ENCODE peak calls at places on chromosomes 5 and 9, in seven cellular contexts. K is right atrium auricular region; G is HCT116; L is AG09309; O is H9; X is progenitor cell of endocrine pancreas; W is CD4-positive, alpha-beta T cell. U is an unnamed sample.

GRCh38 chr9:126293522-126293889 is 33.1 kb upstream of the MVB12B start:
- DNase-seq in K (peak), G (no peak), L (no peak), O (no peak), X (no peak), W (no peak), U (peak)

GRCh38 chr9:79384091-79384490 is 187.7 kb upstream of the TLE4 start:
- DNase-seq in K (no peak), G (no peak), L (no peak), O (no peak), X (no peak), W (no peak), U (no peak)

GRCh38 chr9:127519301-127520166 is 68.2 kb downstream of the LRSAM1 start:
- DNase-seq in K (no peak), G (no peak), L (peak), O (peak), X (no peak), W (no peak), U (peak)

GRCh38 chr5:144028644-144029043 is 141.8 kb downstream of the YIPF5 start:
- DNase-seq in K (no peak), G (no peak), L (peak), O (no peak), X (no peak), W (no peak), U (no peak)

GRCh38 chr9:93257808-93258331 is 73.9 kb downstream of the WNK2 start:
- DNase-seq in K (peak), G (no peak), L (no peak), O (peak), X (no peak), W (no peak), U (peak)

GRCh38 chr5:8729437-8729836 is 816.4 kb downstream of the SEMA5A start:
- DNase-seq in K (no peak), G (no peak), L (no peak), O (no peak), X (no peak), W (no peak), U (no peak)

GRCh38 chr9:134944351-134944802 is 26.7 kb upstream of the FCN1 start:
- DNase-seq in K (no peak), G (no peak), L (no peak), O (no peak), X (no peak), W (no peak), U (no peak)

GRCh38 chr5:105752801-105753200 is 1917.9 kb downstream of the EFNA5 start:
- DNase-seq in K (no peak), G (no peak), L (no peak), O (no peak), X (no peak), W (no peak), U (no peak)

GRCh38 chr5:12237837-12238575 is 333.8 kb upstream of the CTNND2 start:
- DNase-seq in K (no peak), G (no peak), L (no peak), O (peak), X (no peak), W (no peak), U (no peak)

GRCh38 chr9:125183054-125183453 is 6.5 kb downstream of the PPP6C start:
- DNase-seq in K (no peak), G (no peak), L (no peak), O (no peak), X (no peak), W (no peak), U (no peak)

DNA sequence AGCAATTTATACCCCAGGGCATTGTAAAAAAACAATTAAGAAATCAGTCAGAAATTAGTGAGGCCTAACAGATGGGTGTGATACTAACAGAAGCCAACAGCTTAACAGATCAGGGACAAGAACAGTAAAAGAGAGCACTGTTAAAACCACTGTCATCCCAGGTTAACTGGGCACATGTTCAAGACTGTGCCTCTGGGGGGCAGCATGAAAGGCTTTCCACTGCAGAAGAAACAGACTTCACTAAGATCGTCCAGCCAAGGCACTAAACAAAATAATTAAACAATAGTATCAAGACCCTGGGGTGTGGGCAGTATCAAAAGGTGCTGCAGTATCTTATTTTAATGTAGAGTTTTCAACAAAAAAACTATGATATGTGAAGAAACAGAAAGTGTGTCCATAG is 43.5 kb downstream of the FBN2 start:
- DNase-seq in K (no peak), G (no peak), L (no peak), O (peak), X (no peak), W (no peak), U (no peak)
- TF ChIP-seq CTCF in K (no peak), G (peak), L (peak), O (peak), X (peak), W (no peak), U (no peak)

DNA sequence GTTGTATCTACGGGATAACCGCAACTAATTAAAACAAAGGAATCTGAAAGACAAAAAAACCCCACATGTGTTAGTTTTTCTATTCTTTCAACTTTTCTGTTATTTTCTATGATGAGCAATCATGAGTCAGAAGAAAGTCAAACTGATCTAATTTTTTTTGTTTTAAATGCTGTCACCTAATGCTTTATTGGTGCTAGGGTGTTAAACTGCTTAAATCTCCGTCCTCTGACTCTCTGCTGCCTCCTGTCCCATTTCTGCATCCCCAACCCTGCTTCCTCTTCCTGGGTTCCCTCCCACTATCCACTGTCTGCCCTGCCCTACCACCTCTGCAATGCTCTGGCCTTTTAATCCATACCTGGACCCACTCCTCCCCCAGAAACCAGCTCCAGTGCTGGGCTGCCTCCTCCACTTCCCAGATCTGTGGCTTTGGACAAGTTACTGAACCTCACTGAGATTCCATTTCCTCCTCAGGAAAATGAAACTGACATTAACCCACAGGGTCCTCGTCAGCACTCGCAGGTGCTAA is 15.7 kb downstream of the PTPN3 start:
- DNase-seq in K (no peak), G (no peak), L (no peak), O (no peak), X (no peak), W (no peak), U (no peak)
- TF ChIP-seq CTCF in K (no peak), G (no peak), L (peak), O (no peak), X (no peak), W (no peak), U (no peak)

DNA sequence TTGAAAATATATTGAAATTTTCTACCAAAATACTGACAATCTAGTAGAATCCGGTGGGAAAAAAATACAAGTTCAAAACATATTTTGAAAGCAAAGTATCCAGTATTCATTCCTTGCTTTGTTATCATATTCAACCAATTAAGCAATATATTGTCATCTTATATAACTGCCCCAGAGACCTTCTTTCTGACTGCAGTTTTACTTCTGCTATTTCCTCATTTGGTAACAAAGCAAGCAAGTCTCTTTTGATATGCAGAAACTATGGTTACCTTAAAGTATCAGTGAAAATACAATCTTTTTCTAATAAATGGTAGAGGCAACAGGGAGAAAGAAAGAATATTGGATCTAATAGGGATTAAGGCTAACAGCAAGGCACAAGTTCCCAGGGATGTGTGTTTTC is 663.7 kb upstream of the MEF2C start:
- DNase-seq in K (no peak), G (no peak), L (no peak), O (no peak), X (no peak), W (no peak), U (no peak)
- TF ChIP-seq CTCF in K (no peak), G (no peak), L (no peak), O (no peak), X (no peak), W (no peak), U (no peak)

GRCh38 chr5:133319905-133320520 is 268.2 kb downstream of the HSPA4 start:
- DNase-seq in K (no peak), G (peak), L (no peak), O (no peak), X (no peak), W (no peak), U (no peak)
- TF ChIP-seq CTCF in K (no peak), G (peak), L (no peak), O (peak), X (peak), W (no peak), U (no peak)

GRCh38 chr9:130427326-130427725 is 17.4 kb upstream of the ASS1 start:
- DNase-seq in K (no peak), G (no peak), L (no peak), O (no peak), X (no peak), W (no peak), U (no peak)

GRCh38 chr9:130426883-130427282 is 17.9 kb upstream of the ASS1 start:
- DNase-seq in K (no peak), G (no peak), L (peak), O (peak), X (no peak), W (no peak), U (no peak)

GRCh38 chr9:130425741-130426466 is 18.9 kb upstream of the ASS1 start:
- DNase-seq in K (no peak), G (no peak), L (no peak), O (peak), X (no peak), W (no peak), U (no peak)

GRCh38 chr9:130424781-130425310 is 19.9 kb upstream of the ASS1 start:
- DNase-seq in K (no peak), G (no peak), L (no peak), O (peak), X (no peak), W (no peak), U (no peak)

GRCh38 chr9:130426467-130426773 is 18.3 kb upstream of the ASS1 start:
- DNase-seq in K (no peak), G (no peak), L (no peak), O (peak), X (no peak), W (no peak), U (no peak)
- TF ChIP-seq CTCF in K (no peak), G (no peak), L (no peak), O (no peak), X (no peak), W (no peak), U (no peak)

GRCh38 chr5:171926311-171926710 is 80.1 kb downstream of the FBXW11 start:
- DNase-seq in K (no peak), G (no peak), L (no peak), O (no peak), X (no peak), W (no peak), U (no peak)

GRCh38 chr5:171931163-171931562 is 75.3 kb downstream of the FBXW11 start:
- DNase-seq in K (no peak), G (no peak), L (no peak), O (no peak), X (no peak), W (no peak), U (no peak)

GRCh38 chr5:171924493-171925122 is 81.8 kb downstream of the FBXW11 start:
- DNase-seq in K (no peak), G (no peak), L (no peak), O (peak), X (no peak), W (no peak), U (no peak)

GRCh38 chr5:171927345-171927941 is 79.0 kb downstream of the FBXW11 start:
- DNase-seq in K (no peak), G (no peak), L (no peak), O (no peak), X (no peak), W (no peak), U (no peak)
- TF ChIP-seq CTCF in K (no peak), G (peak), L (peak), O (peak), X (peak), W (peak), U (peak)

DNA sequence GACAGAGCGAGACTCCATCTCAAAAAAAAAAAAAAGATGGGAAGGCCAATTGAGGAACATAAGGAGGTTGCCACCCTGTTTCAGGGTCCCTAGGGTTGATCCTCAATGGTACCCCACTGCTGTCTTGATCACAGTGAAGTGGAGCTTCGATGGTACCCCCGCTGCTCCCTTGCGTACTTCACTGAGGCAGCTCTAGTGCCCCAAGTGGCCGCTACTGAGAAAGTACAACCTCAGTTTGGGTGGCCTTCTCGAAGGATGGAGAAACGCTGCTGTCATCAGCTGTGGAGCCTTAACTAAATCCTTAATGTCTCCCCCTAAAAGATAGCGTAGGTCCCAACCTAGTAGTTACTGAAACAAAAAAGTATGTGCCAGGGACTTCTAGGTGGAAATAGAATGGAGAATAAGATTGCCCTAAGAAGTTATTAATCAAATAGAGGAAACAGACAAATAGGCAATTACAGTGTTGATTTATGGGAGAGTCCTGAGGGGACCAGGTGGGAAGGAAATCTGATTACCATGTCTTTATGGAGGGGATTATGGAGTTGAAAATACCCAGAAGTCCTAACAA is 6.3 kb downstream of the TESK1 start:
- DNase-seq in K (no peak), G (peak), L (no peak), O (peak), X (no peak), W (peak), U (peak)
- TF ChIP-seq CTCF in K (peak), G (peak), L (peak), O (peak), X (peak), W (peak), U (peak)